ENCODE peak calls at places on chromosome 4, in four cellular contexts. J is K562, P is HepG2, O is GM12878. A is an unnamed sample.

GRCh38 chr4:146522862-146523205 is 1.1 kb upstream of the SLC10A7 start:
- DNase-seq in O (no peak), J (no peak), P (peak), A (no peak)

GRCh38 chr4:121728798-121729226 is 32.0 kb upstream of the ANXA5 start:
- DNase-seq in O (no peak), J (no peak), P (no peak), A (no peak)

GRCh38 chr4:58191086-58191485 is 1080.9 kb upstream of the IGFBP7 start:
- DNase-seq in J (no peak), P (no peak), O (no peak), A (no peak)

GRCh38 chr4:67568820-67569219 is 10.3 kb downstream of the STAP1 start:
- DNase-seq in J (no peak), O (no peak), P (no peak), A (no peak)

GRCh38 chr4:163048447-163048846 is 118.2 kb downstream of the NAF1 start:
- DNase-seq in O (no peak), P (peak), J (peak), A (peak)

GRCh38 chr4:151859646-151860045 is 98.8 kb upstream of the GATB start:
- DNase-seq in J (no peak), O (no peak), P (no peak), A (no peak)

GRCh38 chr4:109657854-109658253 is 45.4 kb downstream of the CASP6 start:
- DNase-seq in P (peak), O (no peak), J (no peak), A (no peak)

GRCh38 chr4:84258905-84259830 is 239.9 kb downstream of the NKX6-1 start:
- DNase-seq in O (peak), P (peak), J (peak), A (no peak)

GRCh38 chr4:3046149-3046548 is 28.2 kb downstream of the HTT-AS start:
- DNase-seq in J (no peak), P (no peak), O (no peak), A (no peak)

GRCh38 chr4:62193726-62194125 is 993.6 kb downstream of the ADGRL3 start:
- DNase-seq in J (no peak), P (no peak), O (no peak), A (no peak)

GRCh38 chr4:85409251-85409650 is 65.7 kb upstream of the ARHGAP24 start:
- DNase-seq in J (no peak), O (no peak), P (no peak), A (no peak)

GRCh38 chr4:69881173-69881773 is 21.3 kb upstream of the SULT1E1 start:
- DNase-seq in J (peak), P (peak), O (no peak), A (peak)

GRCh38 chr4:54959656-54960055 is 165.7 kb downstream of the KDR start:
- DNase-seq in J (no peak), O (no peak), P (no peak), A (no peak)

GRCh38 chr4:159398236-159398638 is 295.4 kb downstream of the RAPGEF2 start:
- DNase-seq in O (no peak), J (no peak), P (no peak), A (no peak)

GRCh38 chr4:82423245-82424054 is 6.8 kb downstream of the HNRNPDL start:
- DNase-seq in J (no peak), P (no peak), O (no peak), A (no peak)

GRCh38 chr4:80266267-80266901 is at the start of gene FGF5:
- DNase-seq in J (peak), P (no peak), O (no peak), A (peak)

GRCh38 chr4:20391224-20391623 is 139.5 kb downstream of the SLIT2 start:
- DNase-seq in J (no peak), O (no peak), P (no peak), A (no peak)

GRCh38 chr4:32429151-32429550 is 1709.0 kb downstream of the PCDH7 start:
- DNase-seq in J (no peak), O (no peak), P (no peak), A (no peak)

GRCh38 chr4:18914182-18914581 is 892.6 kb upstream of the LCORL start:
- DNase-seq in P (no peak), J (no peak), O (no peak), A (no peak)

GRCh38 chr4:183360161-183360919 is 38.1 kb upstream of the CLDN24 start:
- DNase-seq in J (no peak), P (no peak), O (no peak), A (no peak)

GRCh38 chr4:15702941-15703403 is at the start of gene BST1:
- DNase-seq in P (no peak), O (no peak), J (no peak), A (peak)

GRCh38 chr4:83109480-83110221 is 4.9 kb downstream of the PLAC8 start:
- DNase-seq in O (no peak), J (no peak), P (no peak), A (peak)

GRCh38 chr4:42328978-42329377 is 68.3 kb upstream of the SHISA3 start:
- DNase-seq in P (no peak), J (no peak), O (no peak), A (no peak)

GRCh38 chr4:55808187-55808586 is 11.4 kb upstream of the EXOC1L start:
- DNase-seq in J (no peak), P (no peak), O (no peak), A (no peak)

GRCh38 chr4:879730-880079 is 52.4 kb downstream of the GAK start:
- DNase-seq in P (no peak), J (no peak), O (peak), A (no peak)

GRCh38 chr4:36189511-36190226 is 54.6 kb downstream of the ARAP2 start:
- DNase-seq in J (no peak), P (no peak), O (peak), A (no peak)

GRCh38 chr4:182862166-182862875 is 54.9 kb downstream of the DCTD start:
- DNase-seq in O (no peak), J (peak), P (peak), A (peak)

GRCh38 chr4:109833756-109834155 is 6.0 kb downstream of the RRH start:
- DNase-seq in J (no peak), P (no peak), O (no peak), A (no peak)

GRCh38 chr4:8688041-8688907 is 95.7 kb downstream of the CPZ start:
- DNase-seq in O (no peak), P (no peak), J (peak), A (peak)

GRCh38 chr4:183353557-183353956 is 31.3 kb upstream of the CLDN24 start:
- DNase-seq in O (no peak), P (no peak), J (peak), A (no peak)

GRCh38 chr4:95129708-95130343 is 372.1 kb downstream of the BMPR1B start:
- DNase-seq in J (peak), P (no peak), O (no peak), A (no peak)

DNA sequence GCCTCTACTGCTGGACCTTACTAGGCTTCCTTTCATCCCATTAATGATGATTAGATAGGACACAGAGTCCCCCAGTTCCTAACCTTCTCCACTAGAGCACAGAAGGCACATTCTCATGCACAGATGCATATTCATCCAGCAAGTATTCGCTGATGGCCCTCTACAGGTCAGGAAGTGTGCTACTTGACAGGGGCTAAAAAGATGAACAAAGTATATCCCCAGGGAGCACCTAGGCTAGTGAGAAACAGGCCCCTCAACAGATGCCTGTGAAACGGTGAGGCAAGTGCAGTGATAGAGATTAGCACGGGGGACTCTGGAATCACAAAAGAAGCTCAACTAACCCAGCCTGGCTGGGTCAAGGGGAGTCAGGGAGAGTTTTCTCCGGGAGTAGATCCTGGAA is 95.8 kb downstream of the MGST2 start:
- DNase-seq in J (peak), P (peak), O (no peak), A (no peak)
- TF ChIP-seq ETV6 in J (no peak), P (no peak), O (no peak), A (no peak)

DNA sequence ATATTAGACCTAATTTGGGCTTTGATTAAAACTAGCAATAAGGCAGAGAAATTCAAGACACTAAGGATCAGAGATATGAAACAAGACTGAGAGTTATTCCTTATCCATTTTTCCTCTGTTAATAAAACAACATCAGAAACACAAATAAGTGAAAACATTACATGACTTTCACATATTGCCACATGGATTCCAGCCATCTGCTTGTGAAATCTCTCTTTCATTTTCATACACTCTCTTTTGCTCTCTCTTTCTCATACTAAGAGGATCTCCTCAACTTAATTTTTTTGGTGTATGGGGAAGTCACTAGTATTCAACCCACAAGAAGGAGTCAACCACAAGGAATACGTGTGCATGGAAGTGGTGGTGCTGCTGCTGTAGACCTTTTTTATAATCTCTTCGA is 183.0 kb downstream of the LDB2 start:
- DNase-seq in P (no peak), O (no peak), J (no peak), A (no peak)
- TF ChIP-seq MAX in P (no peak), O (no peak), J (no peak), A (no peak)

GRCh38 chr4:6613676-6614651 is 26.5 kb upstream of the MRFAP1 start:
- DNase-seq in P (no peak), J (no peak), O (no peak), A (no peak)
- TF ChIP-seq ETV6 in P (no peak), J (no peak), O (no peak), A (no peak)

DNA sequence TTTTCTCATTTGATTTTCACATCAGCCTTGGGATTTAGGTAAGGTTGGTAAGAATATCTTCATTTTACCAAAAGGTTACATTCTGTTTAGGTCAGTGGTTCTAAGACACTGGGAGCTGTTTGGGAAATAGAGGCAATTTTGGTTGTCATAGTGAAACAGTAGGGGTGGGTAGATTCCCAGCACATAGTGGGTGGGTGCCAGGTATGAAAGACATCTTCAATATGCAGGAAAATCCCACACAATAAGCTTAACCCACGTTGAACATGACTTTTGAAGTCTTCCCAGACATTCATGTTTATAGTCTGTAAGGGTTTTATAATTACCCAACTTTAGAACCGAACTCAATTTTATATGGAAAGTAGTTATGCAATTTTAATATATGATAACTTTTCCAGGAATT is 249.6 kb downstream of the SNCA start:
- DNase-seq in O (no peak), J (no peak), P (no peak), A (no peak)
- TF ChIP-seq MAX in O (no peak), J (no peak), P (no peak), A (no peak)

DNA sequence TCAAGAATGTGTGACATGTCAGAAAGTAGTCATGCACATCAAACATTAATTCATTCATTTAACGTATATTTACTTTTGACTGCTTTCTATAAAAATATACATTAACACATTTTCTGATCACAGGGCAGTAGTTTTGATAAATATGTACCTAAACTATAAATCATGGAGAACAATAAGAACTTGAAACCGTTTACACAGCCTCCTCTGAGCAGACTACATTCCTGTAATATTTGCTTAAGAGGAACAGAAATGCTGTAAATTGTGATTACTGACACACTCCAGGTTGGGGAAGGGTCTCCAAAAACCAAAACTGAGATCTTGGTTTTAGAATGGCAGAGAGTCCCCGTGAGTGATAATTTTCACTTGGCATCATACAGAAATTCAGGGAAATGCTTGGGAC is 120.7 kb upstream of the PPARGC1A start:
- DNase-seq in J (no peak), O (no peak), P (no peak), A (no peak)
- TF ChIP-seq ETV6 in J (no peak), O (no peak), P (no peak), A (no peak)

A was measured in WTC11.